ENCODE peak calls at places on chromosomes 6 and 20, in five cellular contexts. V is heart right ventricle, E is kidney, A is uterus, W is PC-9. H is an unnamed sample. For H3K36me3, the result is how much of the 10 kb centered on the place peaks cover.

GRCh38 chr6:137866200-137866913 is 702 bp upstream of the TNFAIP3 start:
- DNase-seq in V (no peak), E (no peak), A (peak), W (peak), H (no peak)

GRCh38 chr6:52942221-52942620 is 32.7 kb upstream of the GSTA3 start:
- DNase-seq in V (no peak), E (no peak), A (no peak), W (no peak), H (no peak)

GRCh38 chr6:166257911-166258318 is 50.3 kb downstream of the PRR18 start:
- DNase-seq in V (no peak), E (no peak), A (no peak), W (no peak), H (no peak)

GRCh38 chr6:18241208-18241836 is 23.0 kb downstream of the DEK start:
- DNase-seq in V (no peak), E (no peak), A (no peak), W (peak), H (no peak)

GRCh38 chr20:64139200-64140081 is 24.8 kb upstream of the MYT1 start:
- DNase-seq in V (no peak), E (peak), A (no peak), W (no peak), H (no peak)

GRCh38 chr6:21665436-21666199 is 72.1 kb downstream of the SOX4 start:
- DNase-seq in V (no peak), E (peak), A (peak), W (no peak), H (peak)

GRCh38 chr6:95365454-95365853 is 211.9 kb upstream of the MANEA start:
- DNase-seq in V (no peak), E (no peak), A (no peak), W (no peak), H (no peak)

GRCh38 chr20:45318386-45318939 is 10.4 kb upstream of the MATN4 start:
- DNase-seq in V (no peak), E (no peak), A (no peak), W (no peak), H (no peak)

GRCh38 chr6:157823523-157824370 is 701 bp downstream of the SNX9 start:
- DNase-seq in V (peak), E (peak), A (peak), W (peak), H (peak)

GRCh38 chr6:43911625-43912577 is 141.9 kb downstream of the VEGFA start:
- DNase-seq in V (no peak), E (no peak), A (no peak), W (no peak), H (no peak)

GRCh38 chr6:74068945-74069570 is 373.1 kb downstream of the CD109 start:
- DNase-seq in V (no peak), E (no peak), A (no peak), W (no peak), H (no peak)

GRCh38 chr6:119197271-119197670 is 118.8 kb upstream of the FAM184A start:
- DNase-seq in V (no peak), E (no peak), A (no peak), W (no peak), H (no peak)

GRCh38 chr6:1110164-1110563 is 201.7 kb upstream of the FOXQ1 start:
- DNase-seq in V (no peak), E (no peak), A (no peak), W (no peak), H (no peak)

GRCh38 chr6:43846556-43846955 is 76.5 kb downstream of the VEGFA start:
- DNase-seq in V (no peak), E (no peak), A (no peak), W (no peak), H (no peak)

GRCh38 chr6:37496951-37497885 is 2.5 kb downstream of the CCDC167 start:
- DNase-seq in V (no peak), E (peak), A (no peak), W (no peak), H (no peak)

GRCh38 chr20:59526242-59527225 is 77.8 kb upstream of the PHACTR3 start:
- DNase-seq in V (no peak), E (peak), A (no peak), W (no peak), H (no peak)
- TF ChIP-seq CTCF in V (no peak), E (no peak), A (no peak), W (peak), H (no peak)

GRCh38 chr6:122428781-122429180 is 29.3 kb downstream of the HSF2 start:
- DNase-seq in V (no peak), E (no peak), A (no peak), W (no peak), H (no peak)

GRCh38 chr6:122422003-122422402 is 22.6 kb downstream of the HSF2 start:
- DNase-seq in V (no peak), E (no peak), A (no peak), W (peak), H (no peak)

GRCh38 chr6:122422614-122423267 is 23.3 kb downstream of the HSF2 start:
- DNase-seq in V (no peak), E (no peak), A (no peak), W (peak), H (no peak)

GRCh38 chr6:122426597-122426996 is 27.1 kb downstream of the HSF2 start:
- DNase-seq in V (no peak), E (no peak), A (no peak), W (no peak), H (no peak)

GRCh38 chr6:122423734-122424133 is 24.3 kb downstream of the HSF2 start:
- DNase-seq in V (no peak), E (no peak), A (no peak), W (peak), H (no peak)
- H3K36me3 ChIP-seq in V (half or more), E (under half), A (under half), W (under half), H (under half)

GRCh38 chr6:139708342-139709199 is 334.1 kb upstream of the CITED2 start:
- DNase-seq in V (no peak), E (no peak), A (no peak), W (peak), H (peak)

GRCh38 chr6:139705284-139705683 is 330.8 kb upstream of the CITED2 start:
- DNase-seq in V (no peak), E (no peak), A (no peak), W (no peak), H (no peak)

GRCh38 chr6:139710578-139710977 is 336.1 kb upstream of the CITED2 start:
- DNase-seq in V (no peak), E (no peak), A (no peak), W (no peak), H (no peak)

GRCh38 chr6:139711714-139712585 is 337.5 kb upstream of the CITED2 start:
- DNase-seq in V (no peak), E (no peak), A (no peak), W (peak), H (no peak)

DNA sequence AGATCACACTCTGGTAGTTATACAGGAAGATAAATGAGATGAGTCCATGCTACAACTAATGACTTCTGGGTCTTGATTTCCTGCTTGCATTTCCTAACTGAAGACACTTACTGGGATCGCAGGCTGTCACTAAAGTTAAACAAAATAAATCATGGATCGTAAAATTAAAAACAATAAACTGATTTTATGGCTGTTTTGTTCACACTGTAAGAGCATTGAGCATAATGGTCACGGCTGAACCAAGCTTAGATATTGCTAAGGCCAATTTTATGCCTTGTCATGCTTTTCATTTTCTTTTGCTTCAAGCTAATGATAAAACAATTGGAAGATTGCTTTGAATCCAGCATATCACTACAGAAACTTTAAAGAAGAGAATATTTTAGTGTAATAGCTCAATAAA is 332.5 kb upstream of the CITED2 start:
- DNase-seq in V (no peak), E (no peak), A (no peak), W (no peak), H (no peak)
- H3K27ac ChIP-seq in V (no peak), E (no peak), A (peak), W (no peak), H (no peak)

DNA sequence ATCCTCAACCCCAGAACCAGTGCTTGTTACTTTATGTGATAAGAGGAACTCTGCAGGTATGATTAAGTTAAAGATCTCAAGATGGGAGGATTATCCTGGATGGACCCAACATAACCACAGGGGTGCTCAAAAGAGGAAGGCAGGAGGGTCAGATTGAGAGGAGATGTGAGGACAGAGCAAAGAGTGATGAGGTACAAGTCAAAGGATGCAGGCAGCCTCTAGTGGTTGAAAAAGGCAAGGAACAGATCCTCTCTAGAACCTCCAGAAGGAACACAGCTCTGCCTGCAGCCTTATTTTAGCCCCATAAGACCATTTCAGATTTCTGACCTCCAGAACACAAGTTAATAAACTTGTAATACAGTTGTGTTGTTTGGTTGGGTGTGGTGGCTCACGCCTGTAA is 41.2 kb downstream of the PDSS2 start:
- DNase-seq in V (no peak), E (no peak), A (no peak), W (no peak), H (no peak)
- TF ChIP-seq CTCF in V (no peak), E (peak), A (no peak), W (no peak), H (no peak)